ENCODE peak calls at places on chromosomes 13 and 19, in nine cellular contexts. One of them, this sample, is unnamed.

GRCh38 chr19:44776402-44777096 is 1.1 kb upstream of the CBLC start:
- DNase-seq in pancreas: no peak
- DNase-seq in CD4-positive, alpha-beta T cell: no peak
- DNase-seq in RWPE2: peak; percentile 97
- DNase-seq in DND-41: no peak
- DNase-seq in stomach: peak; percentile 89
- DNase-seq in CD8-positive, alpha-beta memory T cell: no peak
- DNase-seq in IMR-90: no peak
- DNase-seq in PC-3: peak; percentile 88
- DNase-seq in this sample: no peak

GRCh38 chr13:62209539-62209938 is 793.9 kb upstream of the PCDH20 start:
- DNase-seq in pancreas: no peak
- DNase-seq in CD4-positive, alpha-beta T cell: no peak
- DNase-seq in RWPE2: no peak
- DNase-seq in DND-41: no peak
- DNase-seq in stomach: no peak
- DNase-seq in CD8-positive, alpha-beta memory T cell: no peak
- DNase-seq in IMR-90: no peak
- DNase-seq in PC-3: no peak
- DNase-seq in this sample: no peak

GRCh38 chr13:110702591-110703526 is 3.1 kb downstream of the CARS2 start:
- DNase-seq in pancreas: no peak
- DNase-seq in CD4-positive, alpha-beta T cell: no peak
- DNase-seq in RWPE2: no peak
- DNase-seq in DND-41: no peak
- DNase-seq in stomach: no peak
- DNase-seq in CD8-positive, alpha-beta memory T cell: no peak
- DNase-seq in IMR-90: peak; percentile 62
- DNase-seq in PC-3: no peak
- DNase-seq in this sample: no peak

GRCh38 chr13:113186061-113186900 is 22.2 kb downstream of the PCID2 start:
- DNase-seq in pancreas: no peak
- DNase-seq in CD4-positive, alpha-beta T cell: no peak
- DNase-seq in RWPE2: no peak
- DNase-seq in DND-41: no peak
- DNase-seq in stomach: no peak
- DNase-seq in CD8-positive, alpha-beta memory T cell: no peak
- DNase-seq in IMR-90: no peak
- DNase-seq in PC-3: no peak
- DNase-seq in this sample: no peak

GRCh38 chr19:34985249-34986022 is 14.7 kb upstream of the GRAMD1A start:
- DNase-seq in pancreas: peak; percentile 58
- DNase-seq in CD4-positive, alpha-beta T cell: no peak
- DNase-seq in RWPE2: no peak
- DNase-seq in DND-41: no peak
- DNase-seq in stomach: peak; percentile 57
- DNase-seq in CD8-positive, alpha-beta memory T cell: no peak
- DNase-seq in IMR-90: peak; percentile 24
- DNase-seq in PC-3: no peak
- DNase-seq in this sample: no peak

GRCh38 chr19:32104465-32105235 is 240.8 kb upstream of the ZNF507 start:
- DNase-seq in pancreas: no peak
- DNase-seq in CD4-positive, alpha-beta T cell: no peak
- DNase-seq in RWPE2: no peak
- DNase-seq in DND-41: no peak
- DNase-seq in stomach: no peak
- DNase-seq in CD8-positive, alpha-beta memory T cell: no peak
- DNase-seq in IMR-90: no peak
- DNase-seq in PC-3: peak; percentile 35
- DNase-seq in this sample: no peak

GRCh38 chr13:35469781-35470380 is 6.6 kb downstream of the MAB21L1 start:
- DNase-seq in pancreas: no peak
- DNase-seq in CD4-positive, alpha-beta T cell: no peak
- DNase-seq in RWPE2: no peak
- DNase-seq in DND-41: no peak
- DNase-seq in stomach: no peak
- DNase-seq in CD8-positive, alpha-beta memory T cell: no peak
- DNase-seq in IMR-90: no peak
- DNase-seq in PC-3: no peak
- DNase-seq in this sample: no peak

GRCh38 chr13:42814868-42815267 is 33.5 kb downstream of the FAM216B start:
- DNase-seq in pancreas: no peak
- DNase-seq in CD4-positive, alpha-beta T cell: no peak
- DNase-seq in RWPE2: no peak
- DNase-seq in DND-41: no peak
- DNase-seq in stomach: no peak
- DNase-seq in CD8-positive, alpha-beta memory T cell: no peak
- DNase-seq in IMR-90: peak; percentile 94
- DNase-seq in PC-3: peak; percentile 83
- DNase-seq in this sample: no peak

GRCh38 chr19:5498817-5499535 is 43.8 kb downstream of the ZNRF4 start:
- DNase-seq in pancreas: no peak
- DNase-seq in CD4-positive, alpha-beta T cell: no peak
- DNase-seq in RWPE2: no peak
- DNase-seq in DND-41: no peak
- DNase-seq in stomach: no peak
- DNase-seq in CD8-positive, alpha-beta memory T cell: no peak
- DNase-seq in IMR-90: no peak
- DNase-seq in PC-3: no peak
- DNase-seq in this sample: no peak

GRCh38 chr13:29591310-29591709 is 4.2 kb downstream of the SLC7A1 start:
- DNase-seq in pancreas: no peak
- DNase-seq in CD4-positive, alpha-beta T cell: no peak
- DNase-seq in RWPE2: no peak
- DNase-seq in DND-41: no peak
- DNase-seq in stomach: no peak
- DNase-seq in CD8-positive, alpha-beta memory T cell: no peak
- DNase-seq in IMR-90: peak; percentile 58
- DNase-seq in PC-3: no peak
- DNase-seq in this sample: no peak

GRCh38 chr19:343941-344624 is 513 bp downstream of the MIER2 start:
- DNase-seq in pancreas: peak; percentile 72
- DNase-seq in CD4-positive, alpha-beta T cell: peak; percentile 11
- DNase-seq in RWPE2: peak; percentile 38
- DNase-seq in DND-41: peak; percentile 35
- DNase-seq in stomach: no peak
- DNase-seq in CD8-positive, alpha-beta memory T cell: peak; percentile 17
- DNase-seq in IMR-90: no peak
- DNase-seq in PC-3: no peak
- DNase-seq in this sample: peak; percentile 35

GRCh38 chr19:343451-343931 is 1.1 kb downstream of the MIER2 start:
- DNase-seq in pancreas: no peak
- DNase-seq in CD4-positive, alpha-beta T cell: no peak
- DNase-seq in RWPE2: no peak
- DNase-seq in DND-41: peak; percentile 13
- DNase-seq in stomach: no peak
- DNase-seq in CD8-positive, alpha-beta memory T cell: no peak
- DNase-seq in IMR-90: no peak
- DNase-seq in PC-3: no peak
- DNase-seq in this sample: no peak

GRCh38 chr19:342801-343421 is 1.7 kb downstream of the MIER2 start:
- DNase-seq in pancreas: no peak
- DNase-seq in CD4-positive, alpha-beta T cell: no peak
- DNase-seq in RWPE2: peak; percentile 59
- DNase-seq in DND-41: no peak
- DNase-seq in stomach: peak; percentile 51
- DNase-seq in CD8-positive, alpha-beta memory T cell: no peak
- DNase-seq in IMR-90: peak; percentile 93
- DNase-seq in PC-3: peak; percentile 82
- DNase-seq in this sample: no peak

GRCh38 chr19:345320-345879 is 804 bp upstream of the MIER2 start:
- DNase-seq in pancreas: no peak
- DNase-seq in CD4-positive, alpha-beta T cell: no peak
- DNase-seq in RWPE2: peak; percentile 23
- DNase-seq in DND-41: no peak
- DNase-seq in stomach: no peak
- DNase-seq in CD8-positive, alpha-beta memory T cell: no peak
- DNase-seq in IMR-90: no peak
- DNase-seq in PC-3: no peak
- DNase-seq in this sample: no peak

GRCh38 chr19:344625-345319 is at the start of gene MIER2:
- DNase-seq in pancreas: peak; percentile 95
- DNase-seq in CD4-positive, alpha-beta T cell: peak; percentile 96
- DNase-seq in RWPE2: peak; percentile 67
- DNase-seq in DND-41: peak; percentile 92
- DNase-seq in stomach: peak; percentile 85
- DNase-seq in CD8-positive, alpha-beta memory T cell: peak; percentile 77
- DNase-seq in IMR-90: peak; percentile 68
- DNase-seq in PC-3: peak; percentile 71
- DNase-seq in this sample: peak; percentile 89
- H3K27ac ChIP-seq in pancreas: no peak within 1 kb of the TSS
- H3K27ac ChIP-seq in CD4-positive, alpha-beta T cell: no peak within 1 kb of the TSS
- H3K27ac ChIP-seq in RWPE2: peak within 1 kb of the TSS; percentile 69
- H3K27ac ChIP-seq in DND-41: peak within 1 kb of the TSS; percentile 78
- H3K27ac ChIP-seq in stomach: peak within 1 kb of the TSS; percentile 80
- H3K27ac ChIP-seq in CD8-positive, alpha-beta memory T cell: peak within 1 kb of the TSS; percentile 56
- H3K27ac ChIP-seq in IMR-90: peak within 1 kb of the TSS; percentile 68
- H3K27ac ChIP-seq in PC-3: peak within 1 kb of the TSS; percentile 74
- H3K27ac ChIP-seq in this sample: peak within 1 kb of the TSS; percentile 8

DNA sequence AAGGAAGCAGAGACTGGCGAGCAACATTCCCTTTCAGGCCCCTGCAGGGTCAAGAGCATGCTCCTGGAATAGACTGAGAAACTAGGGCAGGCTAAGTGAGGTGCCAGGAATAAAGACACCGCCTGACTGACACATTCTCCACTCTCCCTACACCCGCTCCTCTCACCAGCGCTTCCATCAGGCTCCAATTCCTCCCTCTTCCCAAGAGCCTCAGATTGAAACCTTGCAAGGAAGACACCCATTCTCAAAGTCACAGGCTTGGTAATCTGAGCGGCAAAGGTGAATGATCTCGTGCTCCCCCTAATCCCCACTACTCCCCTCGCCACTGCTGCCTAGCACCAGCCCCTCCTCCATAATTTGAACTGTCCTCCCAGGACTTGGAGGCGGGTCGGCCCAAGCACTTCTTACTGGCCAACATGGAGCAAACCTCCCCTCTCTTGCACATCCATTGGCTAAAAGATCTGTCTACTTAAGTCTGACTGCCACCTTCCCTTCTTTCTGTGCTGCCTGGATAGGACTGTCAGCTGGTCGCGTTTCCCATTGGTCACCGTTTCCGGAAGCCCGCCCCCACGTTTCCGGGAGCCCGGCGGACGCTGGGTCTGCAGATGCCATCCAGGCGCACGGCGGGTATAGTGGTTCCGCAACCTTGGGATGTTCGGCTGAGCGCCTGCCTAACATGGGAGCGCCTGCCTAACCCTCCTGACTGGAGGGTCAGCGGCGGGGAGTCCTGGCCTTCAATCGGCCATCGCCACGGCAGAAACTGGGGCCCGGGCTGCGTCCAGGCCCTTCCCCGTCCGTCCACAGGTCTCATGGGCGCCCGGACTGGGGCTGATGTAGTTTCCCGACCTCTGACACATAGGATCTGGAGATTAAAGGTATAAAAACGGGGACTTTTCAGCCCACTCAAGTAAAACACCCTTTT is 33.6 kb downstream of the ZNF383 start:
- DNase-seq in pancreas: peak; percentile 72
- DNase-seq in CD4-positive, alpha-beta T cell: peak; percentile 2
- DNase-seq in RWPE2: peak; percentile 75
- DNase-seq in DND-41: no peak
- DNase-seq in stomach: peak; percentile 43
- DNase-seq in CD8-positive, alpha-beta memory T cell: no peak
- DNase-seq in IMR-90: peak; percentile 97
- DNase-seq in PC-3: peak; percentile 16
- DNase-seq in this sample: peak; percentile 28
- H3K9me3 ChIP-seq in pancreas: no peaks in the 10 kb centered on the region
- H3K9me3 ChIP-seq in CD4-positive, alpha-beta T cell: peaks cover 81% of the 10 kb centered on the region
- H3K9me3 ChIP-seq in RWPE2: peaks cover 19% of the 10 kb centered on the region
- H3K9me3 ChIP-seq in DND-41: no peaks in the 10 kb centered on the region
- H3K9me3 ChIP-seq in stomach: peaks cover 34% of the 10 kb centered on the region
- H3K9me3 ChIP-seq in CD8-positive, alpha-beta memory T cell: peaks cover 28% of the 10 kb centered on the region
- H3K9me3 ChIP-seq in IMR-90: peaks cover 15% of the 10 kb centered on the region
- H3K9me3 ChIP-seq in PC-3: peaks cover 14% of the 10 kb centered on the region
- H3K9me3 ChIP-seq in this sample: peaks cover 36% of the 10 kb centered on the region

GRCh38 chr13:46641274-46642081 is 88.5 kb downstream of the LRCH1 start:
- DNase-seq in pancreas: no peak
- DNase-seq in CD4-positive, alpha-beta T cell: no peak
- DNase-seq in RWPE2: no peak
- DNase-seq in DND-41: no peak
- DNase-seq in stomach: peak; percentile 51
- DNase-seq in CD8-positive, alpha-beta memory T cell: no peak
- DNase-seq in IMR-90: no peak
- DNase-seq in PC-3: no peak
- DNase-seq in this sample: no peak

GRCh38 chr13:46637213-46637612 is 84.2 kb downstream of the LRCH1 start:
- DNase-seq in pancreas: no peak
- DNase-seq in CD4-positive, alpha-beta T cell: no peak
- DNase-seq in RWPE2: no peak
- DNase-seq in DND-41: no peak
- DNase-seq in stomach: no peak
- DNase-seq in CD8-positive, alpha-beta memory T cell: no peak
- DNase-seq in IMR-90: no peak
- DNase-seq in PC-3: no peak
- DNase-seq in this sample: no peak

GRCh38 chr13:46640843-46641242 is 87.9 kb downstream of the LRCH1 start:
- DNase-seq in pancreas: no peak
- DNase-seq in CD4-positive, alpha-beta T cell: no peak
- DNase-seq in RWPE2: no peak
- DNase-seq in DND-41: no peak
- DNase-seq in stomach: no peak
- DNase-seq in CD8-positive, alpha-beta memory T cell: no peak
- DNase-seq in IMR-90: peak; percentile 58
- DNase-seq in PC-3: peak; percentile 37
- DNase-seq in this sample: no peak

GRCh38 chr13:46638262-46638661 is 85.3 kb downstream of the LRCH1 start:
- DNase-seq in pancreas: no peak
- DNase-seq in CD4-positive, alpha-beta T cell: no peak
- DNase-seq in RWPE2: no peak
- DNase-seq in DND-41: no peak
- DNase-seq in stomach: no peak
- DNase-seq in CD8-positive, alpha-beta memory T cell: no peak
- DNase-seq in IMR-90: no peak
- DNase-seq in PC-3: no peak
- DNase-seq in this sample: no peak

GRCh38 chr13:46639033-46639981 is 86.3 kb downstream of the LRCH1 start:
- DNase-seq in pancreas: no peak
- DNase-seq in CD4-positive, alpha-beta T cell: no peak
- DNase-seq in RWPE2: no peak
- DNase-seq in DND-41: no peak
- DNase-seq in stomach: no peak
- DNase-seq in CD8-positive, alpha-beta memory T cell: no peak
- DNase-seq in IMR-90: no peak
- DNase-seq in PC-3: no peak
- DNase-seq in this sample: no peak
- H3K27ac ChIP-seq in pancreas: no peak overlapping the region
- H3K27ac ChIP-seq in CD4-positive, alpha-beta T cell: no peak overlapping the region
- H3K27ac ChIP-seq in RWPE2: no peak overlapping the region
- H3K27ac ChIP-seq in DND-41: no peak overlapping the region
- H3K27ac ChIP-seq in stomach: peak overlapping the region; percentile 50
- H3K27ac ChIP-seq in CD8-positive, alpha-beta memory T cell: no peak overlapping the region
- H3K27ac ChIP-seq in IMR-90: no peak overlapping the region
- H3K27ac ChIP-seq in PC-3: no peak overlapping the region
- H3K27ac ChIP-seq in this sample: no peak overlapping the region

DNA sequence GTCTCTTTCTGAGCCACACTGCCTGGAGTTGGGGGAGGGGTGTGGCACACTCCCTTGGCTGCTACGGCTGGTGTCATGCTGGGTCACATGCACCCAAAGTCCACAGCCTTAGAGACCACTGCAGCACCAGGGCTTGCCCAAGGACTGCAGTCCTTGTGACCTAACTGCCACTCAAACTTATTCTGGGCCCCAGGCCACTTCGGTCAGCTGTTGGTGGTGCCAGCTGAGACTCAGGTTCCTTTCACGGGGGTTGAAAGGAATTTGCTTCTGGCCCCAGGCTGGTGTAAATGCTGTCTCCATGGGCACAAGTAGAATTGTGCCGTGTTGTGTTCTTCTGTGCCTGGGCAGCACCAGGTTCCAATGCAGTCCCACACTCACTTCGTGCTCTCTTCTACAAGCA is 9.5 kb upstream of the VN1R1 start:
- DNase-seq in pancreas: no peak
- DNase-seq in CD4-positive, alpha-beta T cell: no peak
- DNase-seq in RWPE2: no peak
- DNase-seq in DND-41: no peak
- DNase-seq in stomach: no peak
- DNase-seq in CD8-positive, alpha-beta memory T cell: no peak
- DNase-seq in IMR-90: no peak
- DNase-seq in PC-3: no peak
- DNase-seq in this sample: no peak
- H3K9me3 ChIP-seq in pancreas: no peaks in the 10 kb centered on the region
- H3K9me3 ChIP-seq in CD4-positive, alpha-beta T cell: peaks cover 57% of the 10 kb centered on the region
- H3K9me3 ChIP-seq in RWPE2: peaks cover 21% of the 10 kb centered on the region
- H3K9me3 ChIP-seq in DND-41: peaks cover 15% of the 10 kb centered on the region
- H3K9me3 ChIP-seq in stomach: peaks cover 36% of the 10 kb centered on the region
- H3K9me3 ChIP-seq in CD8-positive, alpha-beta memory T cell: peaks cover 29% of the 10 kb centered on the region
- H3K9me3 ChIP-seq in IMR-90: peaks cover 32% of the 10 kb centered on the region
- H3K9me3 ChIP-seq in PC-3: peaks cover 25% of the 10 kb centered on the region
- H3K9me3 ChIP-seq in this sample: peaks cover 29% of the 10 kb centered on the region